ENCODE peak calls at places on chromosome 16, in eight cellular contexts. Y is heart left ventricle; K is ovary; C is fibroblast of lung; L is A549; Q is transverse colon; I is CD8-positive, alpha-beta T cell; X is IMR-90. E is an unnamed sample.

GRCh38 chr16:75244844-75245758 is 6.3 kb downstream of the BCAR1 start:
- DNase-seq in Y (peak; percentile 92), K (peak; percentile 86), C (peak; percentile 99), L (peak; percentile 67), Q (peak; percentile 74), I (no peak), X (peak; percentile 98), E (peak; percentile 83)

GRCh38 chr16:54605536-54606066 is 319.0 kb upstream of the IRX3 start:
- DNase-seq in Y (no peak), K (no peak), C (no peak), L (no peak), Q (no peak), I (no peak), X (no peak), E (no peak)

GRCh38 chr16:55842369-55843104 is 9.6 kb upstream of the CES1 start:
- DNase-seq in Y (no peak), K (no peak), C (peak; percentile 61), L (peak; percentile 36), Q (no peak), I (peak; percentile 17), X (peak; percentile 45), E (no peak)

GRCh38 chr16:78437352-78437968 is 338.0 kb downstream of the WWOX start:
- DNase-seq in Y (no peak), K (no peak), C (peak; percentile 39), L (peak; percentile 38), Q (peak; percentile 15), I (peak; percentile 20), X (peak; percentile 1), E (no peak)

GRCh38 chr16:79628501-79628975 is 28.0 kb upstream of the MAF start:
- DNase-seq in Y (no peak), K (no peak), C (peak; percentile 78), L (no peak), Q (no peak), I (no peak), X (peak; percentile 19), E (no peak)

GRCh38 chr16:1823821-1824220 is 2.8 kb downstream of the HAGH start:
- DNase-seq in Y (no peak), K (no peak), C (peak; percentile 56), L (peak; percentile 60), Q (no peak), I (no peak), X (peak; percentile 59), E (no peak)

GRCh38 chr16:84423416-84423837 is 55.1 kb downstream of the ATP2C2 start:
- DNase-seq in Y (no peak), K (no peak), C (peak; percentile 39), L (peak; percentile 66), Q (no peak), I (no peak), X (peak; percentile 52), E (peak; percentile 8)

GRCh38 chr16:23640669-23640958 is 496 bp downstream of the PALB2 start:
- DNase-seq in Y (no peak), K (no peak), C (peak; percentile 11), L (peak; percentile 34), Q (no peak), I (no peak), X (no peak), E (no peak)

GRCh38 chr16:13866073-13866472 is 53.9 kb upstream of the ERCC4 start:
- DNase-seq in Y (peak; percentile 83), K (peak; percentile 81), C (peak; percentile 90), L (peak; percentile 73), Q (peak; percentile 61), I (peak; percentile 20), X (peak; percentile 73), E (peak; percentile 73)

GRCh38 chr16:29813644-29814562 is 1.9 kb downstream of the PRRT2 start:
- DNase-seq in Y (no peak), K (peak; percentile 50), C (no peak), L (no peak), Q (no peak), I (no peak), X (no peak), E (no peak)
- H3K4me3 ChIP-seq in Y (no peak overlapping the region), K (no peak overlapping the region), C (peak overlapping the region; percentile 77), L (no peak overlapping the region), Q (no peak overlapping the region), I (no peak overlapping the region), X (no peak overlapping the region), E (no peak overlapping the region)

GRCh38 chr16:88610080-88610479 is 28.3 kb upstream of the IL17C start:
- DNase-seq in Y (no peak), K (no peak), C (no peak), L (peak; percentile 29), Q (no peak), I (no peak), X (no peak), E (no peak)
- TF ChIP-seq CTCF in Y (no peak), K (no peak), C (no peak), L (no peak), Q (no peak), I (no peak), X (peak; percentile 10), E (no peak)

GRCh38 chr16:4263504-4264436 is 9.1 kb downstream of the TFAP4 start:
- DNase-seq in Y (peak; percentile 90), K (peak; percentile 97), C (peak; percentile 98), L (peak; percentile 43), Q (peak; percentile 66), I (no peak), X (peak; percentile 86), E (peak; percentile 65)
- H3K27ac ChIP-seq in Y (peak overlapping the region; percentile 37), K (peak overlapping the region; percentile 62), C (peak overlapping the region; percentile 79), L (no peak overlapping the region), Q (peak overlapping the region; percentile 58), I (no peak overlapping the region), X (peak overlapping the region; percentile 49), E (peak overlapping the region; percentile 28)

GRCh38 chr16:27313422-27314160 is at the start of gene IL4R:
- DNase-seq in Y (peak; percentile 85), K (peak; percentile 61), C (peak; percentile 71), L (no peak), Q (peak; percentile 81), I (peak; percentile 70), X (peak; percentile 77), E (peak; percentile 93)

GRCh38 chr16:27314161-27314723 is 468 bp downstream of the IL4R start:
- DNase-seq in Y (peak; percentile 65), K (peak; percentile 43), C (peak; percentile 93), L (peak; percentile 54), Q (peak; percentile 70), I (peak; percentile 64), X (peak; percentile 97), E (peak; percentile 80)

GRCh38 chr16:27315333-27316037 is 1.7 kb downstream of the IL4R start:
- DNase-seq in Y (peak; percentile 47), K (no peak), C (peak; percentile 36), L (peak; percentile 58), Q (peak; percentile 60), I (peak; percentile 56), X (peak; percentile 65), E (peak; percentile 65)

GRCh38 chr16:27316038-27316680 is 2.4 kb downstream of the IL4R start:
- DNase-seq in Y (no peak), K (no peak), C (no peak), L (no peak), Q (no peak), I (peak; percentile 23), X (no peak), E (no peak)

DNA sequence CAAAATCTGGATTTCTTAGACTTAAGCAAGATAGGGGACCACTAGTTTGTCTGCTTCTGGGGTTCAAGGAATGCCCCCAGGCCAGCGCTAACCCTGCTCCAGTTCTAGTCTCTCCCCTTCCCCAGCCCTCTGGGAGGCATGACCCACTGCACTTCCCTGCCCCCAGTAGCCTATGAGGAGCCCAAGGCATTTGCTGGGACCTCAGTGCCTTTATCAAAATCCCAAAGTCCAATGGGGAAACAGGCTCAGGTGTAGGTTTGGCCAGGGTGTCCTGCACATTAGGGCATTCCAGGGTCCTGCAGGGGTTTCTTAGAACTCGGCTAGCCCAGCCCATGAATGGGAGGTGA is 1.2 kb downstream of the IL4R start:
- DNase-seq in Y (no peak), K (no peak), C (no peak), L (no peak), Q (no peak), I (no peak), X (no peak), E (no peak)
- H3K4me3 ChIP-seq in Y (peak overlapping the region; percentile 66), K (peak overlapping the region; percentile 90), C (peak overlapping the region; percentile 84), L (peak overlapping the region; percentile 99), Q (peak overlapping the region; percentile 94), I (peak overlapping the region; percentile 57), X (peak overlapping the region; percentile 74), E (peak overlapping the region; percentile 97)

E was measured in lower lobe of right lung.